ENCODE peak calls at places on chromosomes 7 and 10, in five cellular contexts. One of them, this sample, is unnamed.

GRCh38 chr10:22682237-22683192 is 31.9 kb downstream of the PIP4K2A start:
- DNase-seq in foreskin fibroblast: peak
- DNase-seq in DMS153: no peak
- DNase-seq in stimulated activated effector memory CD8-positive, alpha-beta T cell treated with anti-CD3 and anti-CD28 coated beads, Interleukin-12 subunit alpha, Interleukin-12 subunit beta, amount 100 ng/mL, for 72 hours: no peak
- DNase-seq in HTR-8/SVneo: no peak
- DNase-seq in this sample: peak

GRCh38 chr10:125217986-125218675 is 57.8 kb upstream of the CTBP2 start:
- DNase-seq in foreskin fibroblast: peak
- DNase-seq in stimulated activated effector memory CD8-positive, alpha-beta T cell treated with anti-CD3 and anti-CD28 coated beads, Interleukin-12 subunit alpha, Interleukin-12 subunit beta, amount 100 ng/mL, for 72 hours: no peak
- DNase-seq in HTR-8/SVneo: no peak
- DNase-seq in DMS153: no peak
- DNase-seq in this sample: peak

GRCh38 chr7:42174391-42174848 is 62.6 kb downstream of the GLI3 start:
- DNase-seq in stimulated activated effector memory CD8-positive, alpha-beta T cell treated with anti-CD3 and anti-CD28 coated beads, Interleukin-12 subunit alpha, Interleukin-12 subunit beta, amount 100 ng/mL, for 72 hours: no peak
- DNase-seq in HTR-8/SVneo: no peak
- DNase-seq in foreskin fibroblast: peak
- DNase-seq in DMS153: no peak
- DNase-seq in this sample: no peak

GRCh38 chr7:33719059-33719581 is 186.2 kb upstream of the BMPER start:
- DNase-seq in HTR-8/SVneo: no peak
- DNase-seq in foreskin fibroblast: peak
- DNase-seq in stimulated activated effector memory CD8-positive, alpha-beta T cell treated with anti-CD3 and anti-CD28 coated beads, Interleukin-12 subunit alpha, Interleukin-12 subunit beta, amount 100 ng/mL, for 72 hours: no peak
- DNase-seq in DMS153: no peak
- DNase-seq in this sample: no peak

GRCh38 chr10:74171625-74172024 is 20.6 kb downstream of the ADK start:
- DNase-seq in stimulated activated effector memory CD8-positive, alpha-beta T cell treated with anti-CD3 and anti-CD28 coated beads, Interleukin-12 subunit alpha, Interleukin-12 subunit beta, amount 100 ng/mL, for 72 hours: no peak
- DNase-seq in DMS153: no peak
- DNase-seq in foreskin fibroblast: no peak
- DNase-seq in HTR-8/SVneo: no peak
- DNase-seq in this sample: no peak

GRCh38 chr10:29746080-29746797 is 111.5 kb upstream of the SVIL start:
- DNase-seq in stimulated activated effector memory CD8-positive, alpha-beta T cell treated with anti-CD3 and anti-CD28 coated beads, Interleukin-12 subunit alpha, Interleukin-12 subunit beta, amount 100 ng/mL, for 72 hours: no peak
- DNase-seq in HTR-8/SVneo: no peak
- DNase-seq in foreskin fibroblast: peak
- DNase-seq in DMS153: no peak
- DNase-seq in this sample: no peak

GRCh38 chr10:79156334-79157274 is 87.8 kb downstream of the ZMIZ1 start:
- DNase-seq in HTR-8/SVneo: no peak
- DNase-seq in stimulated activated effector memory CD8-positive, alpha-beta T cell treated with anti-CD3 and anti-CD28 coated beads, Interleukin-12 subunit alpha, Interleukin-12 subunit beta, amount 100 ng/mL, for 72 hours: no peak
- DNase-seq in DMS153: no peak
- DNase-seq in foreskin fibroblast: no peak
- DNase-seq in this sample: no peak

GRCh38 chr10:25689346-25690095 is 244.5 kb upstream of the MYO3A start:
- DNase-seq in foreskin fibroblast: no peak
- DNase-seq in HTR-8/SVneo: no peak
- DNase-seq in DMS153: no peak
- DNase-seq in stimulated activated effector memory CD8-positive, alpha-beta T cell treated with anti-CD3 and anti-CD28 coated beads, Interleukin-12 subunit alpha, Interleukin-12 subunit beta, amount 100 ng/mL, for 72 hours: no peak
- DNase-seq in this sample: no peak

GRCh38 chr10:101693701-101694055 is 1.3 kb downstream of the FBXW4 start:
- DNase-seq in foreskin fibroblast: peak
- DNase-seq in HTR-8/SVneo: no peak
- DNase-seq in DMS153: no peak
- DNase-seq in stimulated activated effector memory CD8-positive, alpha-beta T cell treated with anti-CD3 and anti-CD28 coated beads, Interleukin-12 subunit alpha, Interleukin-12 subunit beta, amount 100 ng/mL, for 72 hours: no peak
- DNase-seq in this sample: no peak

GRCh38 chr7:94239661-94240234 is 154.9 kb upstream of the COL1A2 start:
- DNase-seq in DMS153: no peak
- DNase-seq in stimulated activated effector memory CD8-positive, alpha-beta T cell treated with anti-CD3 and anti-CD28 coated beads, Interleukin-12 subunit alpha, Interleukin-12 subunit beta, amount 100 ng/mL, for 72 hours: no peak
- DNase-seq in foreskin fibroblast: no peak
- DNase-seq in HTR-8/SVneo: no peak
- DNase-seq in this sample: no peak

GRCh38 chr7:51428226-51428887 is 111.7 kb upstream of the COBL start:
- DNase-seq in HTR-8/SVneo: no peak
- DNase-seq in stimulated activated effector memory CD8-positive, alpha-beta T cell treated with anti-CD3 and anti-CD28 coated beads, Interleukin-12 subunit alpha, Interleukin-12 subunit beta, amount 100 ng/mL, for 72 hours: no peak
- DNase-seq in foreskin fibroblast: no peak
- DNase-seq in DMS153: peak
- DNase-seq in this sample: peak

GRCh38 chr10:72356987-72357386 is 2.3 kb upstream of the DNAJB12 start:
- DNase-seq in HTR-8/SVneo: no peak
- DNase-seq in foreskin fibroblast: no peak
- DNase-seq in stimulated activated effector memory CD8-positive, alpha-beta T cell treated with anti-CD3 and anti-CD28 coated beads, Interleukin-12 subunit alpha, Interleukin-12 subunit beta, amount 100 ng/mL, for 72 hours: no peak
- DNase-seq in DMS153: no peak
- DNase-seq in this sample: no peak

GRCh38 chr7:152600266-152600665 is 75.7 kb downstream of the XRCC2 start:
- DNase-seq in HTR-8/SVneo: no peak
- DNase-seq in DMS153: no peak
- DNase-seq in stimulated activated effector memory CD8-positive, alpha-beta T cell treated with anti-CD3 and anti-CD28 coated beads, Interleukin-12 subunit alpha, Interleukin-12 subunit beta, amount 100 ng/mL, for 72 hours: no peak
- DNase-seq in foreskin fibroblast: no peak
- DNase-seq in this sample: no peak

GRCh38 chr10:14409247-14409646 is 78.5 kb upstream of the FRMD4A start:
- DNase-seq in DMS153: no peak
- DNase-seq in stimulated activated effector memory CD8-positive, alpha-beta T cell treated with anti-CD3 and anti-CD28 coated beads, Interleukin-12 subunit alpha, Interleukin-12 subunit beta, amount 100 ng/mL, for 72 hours: no peak
- DNase-seq in foreskin fibroblast: no peak
- DNase-seq in HTR-8/SVneo: no peak
- DNase-seq in this sample: no peak

GRCh38 chr10:3779146-3779707 is 5.8 kb downstream of the KLF6 start:
- DNase-seq in HTR-8/SVneo: no peak
- DNase-seq in DMS153: no peak
- DNase-seq in foreskin fibroblast: peak
- DNase-seq in stimulated activated effector memory CD8-positive, alpha-beta T cell treated with anti-CD3 and anti-CD28 coated beads, Interleukin-12 subunit alpha, Interleukin-12 subunit beta, amount 100 ng/mL, for 72 hours: no peak
- DNase-seq in this sample: no peak

GRCh38 chr7:151927540-151927939 is 28.7 kb upstream of the GALNTL5 start:
- DNase-seq in HTR-8/SVneo: no peak
- DNase-seq in foreskin fibroblast: no peak
- DNase-seq in stimulated activated effector memory CD8-positive, alpha-beta T cell treated with anti-CD3 and anti-CD28 coated beads, Interleukin-12 subunit alpha, Interleukin-12 subunit beta, amount 100 ng/mL, for 72 hours: no peak
- DNase-seq in DMS153: no peak
- DNase-seq in this sample: no peak

GRCh38 chr10:3482200-3482993 is 302.6 kb downstream of the KLF6 start:
- DNase-seq in foreskin fibroblast: peak
- DNase-seq in stimulated activated effector memory CD8-positive, alpha-beta T cell treated with anti-CD3 and anti-CD28 coated beads, Interleukin-12 subunit alpha, Interleukin-12 subunit beta, amount 100 ng/mL, for 72 hours: no peak
- DNase-seq in DMS153: peak
- DNase-seq in HTR-8/SVneo: peak
- DNase-seq in this sample: peak

GRCh38 chr10:10804998-10805737 is 212.5 kb upstream of the CELF2 start:
- DNase-seq in foreskin fibroblast: peak
- DNase-seq in HTR-8/SVneo: peak
- DNase-seq in stimulated activated effector memory CD8-positive, alpha-beta T cell treated with anti-CD3 and anti-CD28 coated beads, Interleukin-12 subunit alpha, Interleukin-12 subunit beta, amount 100 ng/mL, for 72 hours: no peak
- DNase-seq in DMS153: no peak
- DNase-seq in this sample: peak

GRCh38 chr10:50326757-50327701 is 75.7 kb upstream of the ASAH2 start:
- DNase-seq in stimulated activated effector memory CD8-positive, alpha-beta T cell treated with anti-CD3 and anti-CD28 coated beads, Interleukin-12 subunit alpha, Interleukin-12 subunit beta, amount 100 ng/mL, for 72 hours: no peak
- DNase-seq in HTR-8/SVneo: peak
- DNase-seq in foreskin fibroblast: peak
- DNase-seq in DMS153: no peak
- DNase-seq in this sample: peak

GRCh38 chr7:134546903-134547737 is 1.8 kb upstream of the AKR1B15 start:
- DNase-seq in HTR-8/SVneo: peak
- DNase-seq in stimulated activated effector memory CD8-positive, alpha-beta T cell treated with anti-CD3 and anti-CD28 coated beads, Interleukin-12 subunit alpha, Interleukin-12 subunit beta, amount 100 ng/mL, for 72 hours: peak
- DNase-seq in foreskin fibroblast: peak
- DNase-seq in DMS153: peak
- DNase-seq in this sample: peak

GRCh38 chr7:55556031-55556430 is 16.3 kb downstream of the VOPP1 start:
- DNase-seq in foreskin fibroblast: no peak
- DNase-seq in stimulated activated effector memory CD8-positive, alpha-beta T cell treated with anti-CD3 and anti-CD28 coated beads, Interleukin-12 subunit alpha, Interleukin-12 subunit beta, amount 100 ng/mL, for 72 hours: no peak
- DNase-seq in DMS153: no peak
- DNase-seq in HTR-8/SVneo: no peak
- DNase-seq in this sample: no peak

GRCh38 chr7:2612445-2613112 is 19.2 kb upstream of the TTYH3 start:
- DNase-seq in HTR-8/SVneo: no peak
- DNase-seq in stimulated activated effector memory CD8-positive, alpha-beta T cell treated with anti-CD3 and anti-CD28 coated beads, Interleukin-12 subunit alpha, Interleukin-12 subunit beta, amount 100 ng/mL, for 72 hours: no peak
- DNase-seq in foreskin fibroblast: no peak
- DNase-seq in DMS153: no peak
- DNase-seq in this sample: no peak

GRCh38 chr7:46282155-46282554 is 361.1 kb upstream of the IGFBP3 start:
- DNase-seq in foreskin fibroblast: no peak
- DNase-seq in DMS153: no peak
- DNase-seq in stimulated activated effector memory CD8-positive, alpha-beta T cell treated with anti-CD3 and anti-CD28 coated beads, Interleukin-12 subunit alpha, Interleukin-12 subunit beta, amount 100 ng/mL, for 72 hours: no peak
- DNase-seq in HTR-8/SVneo: no peak
- DNase-seq in this sample: no peak

GRCh38 chr10:114540191-114540590 is 117.9 kb downstream of the ABLIM1 start:
- DNase-seq in DMS153: no peak
- DNase-seq in HTR-8/SVneo: no peak
- DNase-seq in stimulated activated effector memory CD8-positive, alpha-beta T cell treated with anti-CD3 and anti-CD28 coated beads, Interleukin-12 subunit alpha, Interleukin-12 subunit beta, amount 100 ng/mL, for 72 hours: no peak
- DNase-seq in foreskin fibroblast: no peak
- DNase-seq in this sample: no peak

GRCh38 chr7:123624527-123625183 is 23.0 kb downstream of the ASB15 start:
- DNase-seq in stimulated activated effector memory CD8-positive, alpha-beta T cell treated with anti-CD3 and anti-CD28 coated beads, Interleukin-12 subunit alpha, Interleukin-12 subunit beta, amount 100 ng/mL, for 72 hours: peak
- DNase-seq in foreskin fibroblast: no peak
- DNase-seq in DMS153: no peak
- DNase-seq in HTR-8/SVneo: no peak
- DNase-seq in this sample: peak

GRCh38 chr10:120369831-120370230 is 87.2 kb upstream of the PLPP4 start:
- DNase-seq in HTR-8/SVneo: no peak
- DNase-seq in DMS153: no peak
- DNase-seq in stimulated activated effector memory CD8-positive, alpha-beta T cell treated with anti-CD3 and anti-CD28 coated beads, Interleukin-12 subunit alpha, Interleukin-12 subunit beta, amount 100 ng/mL, for 72 hours: no peak
- DNase-seq in foreskin fibroblast: no peak
- DNase-seq in this sample: peak

GRCh38 chr10:102762401-102763015 is 18.8 kb downstream of the WBP1L start:
- DNase-seq in DMS153: no peak
- DNase-seq in foreskin fibroblast: no peak
- DNase-seq in HTR-8/SVneo: no peak
- DNase-seq in stimulated activated effector memory CD8-positive, alpha-beta T cell treated with anti-CD3 and anti-CD28 coated beads, Interleukin-12 subunit alpha, Interleukin-12 subunit beta, amount 100 ng/mL, for 72 hours: no peak
- DNase-seq in this sample: no peak

GRCh38 chr7:149714910-149715471 is 58.4 kb downstream of the ZNF467 start:
- DNase-seq in foreskin fibroblast: peak
- DNase-seq in HTR-8/SVneo: no peak
- DNase-seq in DMS153: no peak
- DNase-seq in stimulated activated effector memory CD8-positive, alpha-beta T cell treated with anti-CD3 and anti-CD28 coated beads, Interleukin-12 subunit alpha, Interleukin-12 subunit beta, amount 100 ng/mL, for 72 hours: peak
- DNase-seq in this sample: no peak

This sample was measured in HFFc6.